ENCODE peak calls at places on chromosomes 7 and 10, in eight cellular contexts. I is left ventricle myocardium inferior, L is cardiac muscle cell, U is PC-9, D is right atrium auricular region, Y is sigmoid colon, G is H9, Z is IMR-90. N is an unnamed sample. For H3K4me1, the result is how much of the 10 kb centered on the place peaks cover.

GRCh38 chr10:14010083-14010551 is 320.6 kb downstream of the FRMD4A start:
- DNase-seq in I (no peak), G (no peak), U (no peak), Z (peak), Y (no peak), L (peak), D (no peak), N (no peak)

GRCh38 chr7:128263420-128263819 is 22.3 kb downstream of the LEP start:
- DNase-seq in D (no peak), I (no peak), L (no peak), G (no peak), U (no peak), Z (no peak), Y (no peak), N (no peak)

GRCh38 chr7:152435384-152436278 is at the start of gene KMT2C:
- DNase-seq in Y (peak), L (peak), U (no peak), G (peak), I (peak), D (no peak), Z (peak), N (no peak)

GRCh38 chr7:73622909-73623797 is 1.2 kb downstream of the MLXIPL start:
- DNase-seq in I (peak), U (no peak), D (peak), Y (peak), G (peak), L (peak), Z (no peak), N (no peak)

GRCh38 chr10:110553905-110554304 is 13.6 kb upstream of the SMC3 start:
- DNase-seq in Y (no peak), Z (no peak), G (no peak), U (no peak), L (peak), D (no peak), I (no peak), N (no peak)

GRCh38 chr10:47340613-47341170 is 7.5 kb upstream of the RBP3 start:
- DNase-seq in I (peak), G (peak), Z (peak), D (peak), U (peak), L (peak), Y (no peak), N (peak)

GRCh38 chr10:110138197-110138812 is 69.1 kb upstream of the MXI1 start:
- DNase-seq in L (peak), Z (peak), D (no peak), Y (no peak), I (no peak), G (no peak), U (peak), N (peak)

GRCh38 chr10:3099291-3100092 is 32.1 kb downstream of the PFKP start:
- DNase-seq in L (peak), Y (no peak), G (no peak), I (no peak), U (no peak), Z (peak), D (no peak), N (peak)

GRCh38 chr7:87151002-87151505 is 1.2 kb upstream of the DMTF1 start:
- DNase-seq in L (no peak), U (no peak), Z (no peak), G (no peak), D (no peak), Y (no peak), I (no peak), N (no peak)

GRCh38 chr7:111429781-111430180 is 132.5 kb downstream of the IMMP2L start:
- DNase-seq in D (no peak), Y (no peak), G (no peak), L (no peak), Z (peak), U (no peak), I (no peak), N (no peak)

GRCh38 chr7:76337147-76337546 is 21.6 kb downstream of the YWHAG start:
- DNase-seq in Y (no peak), L (no peak), U (no peak), G (no peak), I (no peak), Z (no peak), D (no peak), N (no peak)

GRCh38 chr10:76172020-76172419 is 740.6 kb downstream of the LRMDA start:
- DNase-seq in Y (no peak), U (no peak), I (no peak), D (no peak), Z (no peak), G (no peak), L (no peak), N (no peak)

GRCh38 chr7:16428672-16429071 is 7.3 kb upstream of the CRPPA start:
- DNase-seq in D (no peak), L (peak), Y (no peak), Z (peak), G (no peak), U (no peak), I (no peak), N (no peak)

GRCh38 chr10:100715445-100716385 is 29.7 kb upstream of the PAX2 start:
- DNase-seq in U (no peak), Y (peak), D (no peak), L (peak), Z (no peak), G (peak), I (no peak), N (no peak)

GRCh38 chr7:80879849-80880248 is 39.0 kb downstream of the SEMA3C start:
- DNase-seq in Z (peak), U (no peak), I (no peak), L (peak), Y (no peak), G (no peak), D (no peak), N (no peak)

GRCh38 chr7:36154255-36155212 is 1.5 kb downstream of the EEPD1 start:
- DNase-seq in Z (no peak), D (no peak), L (no peak), U (no peak), Y (peak), G (no peak), I (no peak), N (no peak)

GRCh38 chr7:36152756-36153570 is at the start of gene EEPD1:
- DNase-seq in Y (peak), G (peak), L (peak), I (peak), Z (peak), U (peak), D (peak), N (peak)

GRCh38 chr7:36155811-36156361 is 2.8 kb downstream of the EEPD1 start:
- DNase-seq in G (no peak), L (no peak), U (no peak), Y (peak), Z (peak), D (no peak), I (peak), N (no peak)

GRCh38 chr7:36151921-36152755 is 916 bp upstream of the EEPD1 start:
- DNase-seq in D (no peak), U (no peak), G (no peak), L (no peak), Y (no peak), I (no peak), Z (no peak), N (no peak)

DNA sequence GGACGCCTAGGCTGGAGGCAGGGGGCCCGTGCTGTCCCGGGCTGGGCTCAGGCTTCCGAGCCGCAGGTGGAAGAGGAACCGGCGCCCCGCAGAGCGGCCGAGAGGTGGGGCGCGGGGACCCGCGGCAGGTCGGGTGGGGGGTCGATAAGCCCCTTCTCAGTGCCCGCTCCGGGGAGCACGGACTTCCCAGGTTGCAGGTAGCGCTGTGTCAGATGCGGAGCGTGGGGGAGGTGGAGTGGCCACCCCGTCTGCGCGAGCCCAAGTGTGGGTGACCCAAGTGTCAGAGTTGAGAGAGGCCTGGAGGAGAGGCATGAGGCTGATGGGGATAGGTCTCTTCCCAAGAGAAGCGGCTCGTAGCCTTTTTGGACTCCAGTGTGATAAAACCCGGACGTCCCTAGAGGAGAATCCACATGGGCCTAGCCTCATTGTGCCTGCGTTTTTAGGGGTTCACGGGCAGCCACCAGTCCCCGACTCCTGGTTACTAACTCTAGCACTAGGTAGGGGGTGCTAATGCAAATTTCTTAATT is 580 bp downstream of the EEPD1 start:
- DNase-seq in G (no peak), U (no peak), Z (no peak), L (peak), I (no peak), Y (peak), D (no peak), N (no peak)
- H3K27ac ChIP-seq in G (no peak), U (peak), Z (peak), L (no peak), I (peak), Y (peak), D (peak), N (peak)

DNA sequence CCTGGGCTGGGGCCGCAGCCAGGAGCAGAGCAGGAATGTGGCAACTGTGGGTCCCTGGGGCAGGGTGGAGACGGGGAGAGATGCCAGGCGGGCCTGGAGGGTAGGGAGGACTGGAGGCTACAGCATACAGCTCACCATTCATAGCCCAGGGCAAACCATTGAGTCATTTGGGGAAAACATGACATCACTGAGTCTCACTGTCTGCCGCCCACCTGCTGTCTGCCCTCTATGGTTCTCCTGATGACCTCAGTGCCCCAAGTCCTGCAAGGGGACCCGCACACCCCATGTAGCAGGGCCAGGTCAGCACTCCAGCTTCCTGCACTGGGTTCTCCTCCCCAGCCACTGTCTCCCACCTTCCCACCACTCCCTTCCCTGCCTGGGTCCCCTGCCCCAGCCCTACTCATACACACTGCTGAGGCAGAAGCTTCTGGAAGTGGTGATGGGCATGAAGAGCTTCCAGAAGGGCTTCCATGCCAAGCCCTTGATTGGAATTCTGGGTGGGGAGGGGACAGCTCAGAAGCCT is 10.4 kb downstream of the CHST3 start:
- DNase-seq in D (no peak), G (no peak), L (peak), I (no peak), Y (peak), U (peak), Z (peak), N (peak)
- H3K4me1 ChIP-seq in D (under half), G (under half), L (under half), I (half or more), Y (half or more), U (under half), Z (under half), N (under half)

GRCh38 chr7:150992051-150992640 is 1.3 kb downstream of the NOS3 start:
- DNase-seq in Z (no peak), I (no peak), U (no peak), G (peak), L (no peak), Y (no peak), D (no peak), N (no peak)
- H3K27ac ChIP-seq in Z (no peak), I (peak), U (no peak), G (no peak), L (no peak), Y (peak), D (peak), N (no peak)

DNA sequence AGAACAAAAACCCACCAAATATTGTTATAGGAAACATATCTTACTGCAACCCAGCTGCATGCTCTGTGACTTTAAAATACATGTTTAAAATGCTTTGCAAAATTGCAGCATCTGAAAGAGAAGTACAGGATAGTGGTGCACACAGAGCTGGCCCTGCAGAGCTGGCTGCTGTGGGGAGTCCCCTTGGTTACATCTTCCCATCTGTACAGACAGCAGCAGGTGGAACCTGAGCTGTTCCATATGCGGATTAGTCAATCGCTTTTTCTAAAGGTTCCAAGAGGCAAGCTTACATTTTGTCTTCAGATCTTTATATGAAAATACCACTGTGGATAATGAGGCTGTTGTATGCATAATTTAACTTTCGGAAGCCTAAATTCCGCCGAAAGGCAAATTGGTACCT is 444.1 kb downstream of the NRG3 start:
- DNase-seq in L (no peak), Y (no peak), I (no peak), G (no peak), D (no peak), Z (no peak), U (no peak), N (no peak)
- H3K4me1 ChIP-seq in L (under half), Y (under half), I (under half), G (under half), D (under half), Z (under half), U (under half), N (under half)

DNA sequence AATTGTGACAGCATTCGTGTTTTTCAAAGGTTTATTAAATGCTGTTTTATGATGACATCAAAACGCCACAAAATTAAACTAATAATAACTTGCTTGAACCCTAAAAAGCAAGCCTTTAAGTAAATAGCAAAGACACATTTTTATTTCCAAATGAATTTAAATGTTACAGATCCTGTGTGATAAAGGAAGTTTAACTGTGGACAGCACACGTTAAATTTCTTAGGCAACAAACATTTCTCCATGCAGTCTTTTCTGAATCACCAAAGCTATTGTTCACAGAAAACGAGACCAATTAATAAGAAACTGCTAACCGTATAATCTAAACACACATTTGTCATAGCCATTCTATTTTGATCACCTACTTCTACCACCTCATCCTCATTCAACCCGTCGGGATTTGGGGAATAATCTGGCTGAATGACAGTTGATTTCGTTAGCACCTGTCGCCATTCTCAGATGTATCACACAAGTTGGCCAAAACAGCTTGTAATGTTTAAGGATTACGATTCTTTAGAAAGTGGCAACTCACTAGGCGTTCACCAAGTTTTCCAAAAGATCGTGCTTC is 1.3 kb downstream of the EZH2 start:
- DNase-seq in D (no peak), Y (no peak), L (peak), U (no peak), Z (no peak), I (no peak), G (no peak), N (peak)
- H3K27ac ChIP-seq in D (no peak), Y (peak), L (peak), U (peak), Z (peak), I (no peak), G (no peak), N (peak)

GRCh38 chr10:113113241-113113640 is 163.2 kb downstream of the TCF7L2 start:
- DNase-seq in L (no peak), G (no peak), I (no peak), Y (no peak), Z (no peak), U (no peak), D (no peak), N (no peak)
- H3K4me1 ChIP-seq in L (under half), G (under half), I (under half), Y (under half), Z (under half), U (under half), D (under half), N (under half)

GRCh38 chr10:120805014-120805805 is 46.0 kb upstream of the WDR11 start:
- DNase-seq in Y (no peak), D (no peak), I (no peak), U (no peak), G (no peak), L (no peak), Z (no peak), N (no peak)

GRCh38 chr10:120800528-120801323 is 50.4 kb upstream of the WDR11 start:
- DNase-seq in Y (no peak), G (no peak), L (no peak), Z (no peak), I (no peak), U (no peak), D (no peak), N (no peak)

GRCh38 chr10:120804020-120804419 is 47.1 kb upstream of the WDR11 start:
- DNase-seq in I (no peak), G (no peak), L (no peak), U (no peak), Z (no peak), D (no peak), Y (no peak), N (no peak)

GRCh38 chr10:120794390-120794789 is 56.8 kb upstream of the WDR11 start:
- DNase-seq in Y (no peak), L (no peak), I (no peak), U (no peak), Z (no peak), D (no peak), G (no peak), N (no peak)

DNA sequence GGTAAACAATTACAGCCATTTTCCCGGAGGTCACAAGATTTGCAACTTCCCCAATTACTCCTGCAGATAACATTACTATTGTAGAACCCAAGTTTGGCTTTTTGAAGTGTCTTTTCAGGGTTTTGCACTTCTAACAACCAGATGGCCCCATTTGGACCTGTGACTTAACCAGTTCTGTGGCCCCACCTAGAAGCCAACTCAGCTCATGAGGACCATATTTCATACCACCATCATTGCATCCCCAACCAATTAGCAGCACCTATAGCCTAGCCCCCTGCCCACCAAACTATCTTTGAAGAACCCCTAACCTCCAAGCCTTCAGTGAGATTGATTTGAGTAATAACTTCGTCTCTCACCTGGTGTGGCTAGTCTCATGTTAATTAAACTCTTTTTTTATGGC is 51.3 kb upstream of the WDR11 start:
- DNase-seq in Y (no peak), L (no peak), Z (no peak), I (no peak), U (no peak), G (no peak), D (no peak), N (no peak)
- H3K27ac ChIP-seq in Y (no peak), L (no peak), Z (no peak), I (no peak), U (no peak), G (peak), D (no peak), N (no peak)

GRCh38 chr7:97005764-97006145 is 402 bp downstream of the DLX6 start:
- DNase-seq in Z (no peak), D (no peak), G (no peak), L (no peak), U (no peak), I (no peak), Y (no peak), N (no peak)
- H3K4me1 ChIP-seq in Z (under half), D (under half), G (under half), L (under half), U (under half), I (under half), Y (under half), N (under half)

N was measured in foreskin keratinocyte.